ENCODE peak calls at places on chromosomes 12 and 14, in ten cellular contexts. One of them, this sample, is unnamed.

GRCh38 chr12:116484807-116485206 is 74.4 kb upstream of the MAP1LC3B2 start:
- DNase-seq in NCI-H460: no peak
- DNase-seq in astrocyte: no peak
- DNase-seq in RWPE1: no peak
- DNase-seq in EL: peak; percentile 16
- DNase-seq in psoas muscle: no peak
- DNase-seq in stromal cell of bone marrow: no peak
- DNase-seq in esophagus squamous epithelium: no peak
- DNase-seq in iris pigment epithelial cell: peak; percentile 30
- DNase-seq in NCI-H2227 treated with DMSO at 0.1 percent for 48 hours: no peak
- DNase-seq in this sample: no peak

GRCh38 chr14:43803076-43803689 is 703.9 kb downstream of the FSCB start:
- DNase-seq in NCI-H460: no peak
- DNase-seq in astrocyte: no peak
- DNase-seq in RWPE1: no peak
- DNase-seq in EL: no peak
- DNase-seq in psoas muscle: no peak
- DNase-seq in stromal cell of bone marrow: no peak
- DNase-seq in esophagus squamous epithelium: no peak
- DNase-seq in iris pigment epithelial cell: no peak
- DNase-seq in NCI-H2227 treated with DMSO at 0.1 percent for 48 hours: no peak
- DNase-seq in this sample: no peak

GRCh38 chr12:25648460-25648859 is 95.4 kb upstream of the LMNTD1 start:
- DNase-seq in NCI-H460: peak; percentile 46
- DNase-seq in astrocyte: peak; percentile 71
- DNase-seq in RWPE1: peak; percentile 14
- DNase-seq in EL: peak; percentile 87
- DNase-seq in psoas muscle: no peak
- DNase-seq in stromal cell of bone marrow: peak; percentile 46
- DNase-seq in esophagus squamous epithelium: no peak
- DNase-seq in iris pigment epithelial cell: peak; percentile 66
- DNase-seq in NCI-H2227 treated with DMSO at 0.1 percent for 48 hours: no peak
- DNase-seq in this sample: no peak

GRCh38 chr12:59030415-59030814 is 110.1 kb upstream of the LRIG3 start:
- DNase-seq in NCI-H460: no peak
- DNase-seq in astrocyte: no peak
- DNase-seq in RWPE1: no peak
- DNase-seq in EL: no peak
- DNase-seq in psoas muscle: no peak
- DNase-seq in stromal cell of bone marrow: no peak
- DNase-seq in esophagus squamous epithelium: no peak
- DNase-seq in iris pigment epithelial cell: no peak
- DNase-seq in NCI-H2227 treated with DMSO at 0.1 percent for 48 hours: no peak
- DNase-seq in this sample: no peak

GRCh38 chr12:2811791-2812190 is 677 bp upstream of the ITFG2 start:
- DNase-seq in NCI-H460: no peak
- DNase-seq in astrocyte: no peak
- DNase-seq in RWPE1: no peak
- DNase-seq in EL: no peak
- DNase-seq in psoas muscle: no peak
- DNase-seq in stromal cell of bone marrow: no peak
- DNase-seq in esophagus squamous epithelium: no peak
- DNase-seq in iris pigment epithelial cell: no peak
- DNase-seq in NCI-H2227 treated with DMSO at 0.1 percent for 48 hours: no peak
- DNase-seq in this sample: no peak

GRCh38 chr12:109680521-109681030 is 33.0 kb upstream of the FAM222A start:
- DNase-seq in NCI-H460: no peak
- DNase-seq in astrocyte: no peak
- DNase-seq in RWPE1: no peak
- DNase-seq in EL: no peak
- DNase-seq in psoas muscle: no peak
- DNase-seq in stromal cell of bone marrow: no peak
- DNase-seq in esophagus squamous epithelium: no peak
- DNase-seq in iris pigment epithelial cell: no peak
- DNase-seq in NCI-H2227 treated with DMSO at 0.1 percent for 48 hours: peak; percentile 16
- DNase-seq in this sample: no peak

GRCh38 chr14:71143391-71144290 is 236.4 kb downstream of the PCNX1 start:
- DNase-seq in NCI-H460: no peak
- DNase-seq in astrocyte: peak; percentile 94
- DNase-seq in RWPE1: peak; percentile 37
- DNase-seq in EL: peak; percentile 85
- DNase-seq in psoas muscle: no peak
- DNase-seq in stromal cell of bone marrow: no peak
- DNase-seq in esophagus squamous epithelium: no peak
- DNase-seq in iris pigment epithelial cell: peak; percentile 90
- DNase-seq in NCI-H2227 treated with DMSO at 0.1 percent for 48 hours: no peak
- DNase-seq in this sample: no peak

GRCh38 chr12:105812356-105812755 is 326.4 kb downstream of the NUAK1 start:
- DNase-seq in NCI-H460: no peak
- DNase-seq in astrocyte: no peak
- DNase-seq in RWPE1: no peak
- DNase-seq in EL: no peak
- DNase-seq in psoas muscle: no peak
- DNase-seq in stromal cell of bone marrow: no peak
- DNase-seq in esophagus squamous epithelium: no peak
- DNase-seq in iris pigment epithelial cell: no peak
- DNase-seq in NCI-H2227 treated with DMSO at 0.1 percent for 48 hours: no peak
- DNase-seq in this sample: no peak

GRCh38 chr12:115129727-115130126 is 445.8 kb upstream of the TBX3 start:
- DNase-seq in NCI-H460: no peak
- DNase-seq in astrocyte: no peak
- DNase-seq in RWPE1: no peak
- DNase-seq in EL: no peak
- DNase-seq in psoas muscle: no peak
- DNase-seq in stromal cell of bone marrow: no peak
- DNase-seq in esophagus squamous epithelium: no peak
- DNase-seq in iris pigment epithelial cell: peak; percentile 7
- DNase-seq in NCI-H2227 treated with DMSO at 0.1 percent for 48 hours: no peak
- DNase-seq in this sample: no peak

GRCh38 chr12:103399986-103400385 is 95.8 kb downstream of the C12orf42 start:
- DNase-seq in NCI-H460: no peak
- DNase-seq in astrocyte: no peak
- DNase-seq in RWPE1: no peak
- DNase-seq in EL: no peak
- DNase-seq in psoas muscle: no peak
- DNase-seq in stromal cell of bone marrow: no peak
- DNase-seq in esophagus squamous epithelium: no peak
- DNase-seq in iris pigment epithelial cell: no peak
- DNase-seq in NCI-H2227 treated with DMSO at 0.1 percent for 48 hours: no peak
- DNase-seq in this sample: no peak

GRCh38 chr12:69514111-69514510 is 43.9 kb downstream of the FRS2 start:
- DNase-seq in NCI-H460: no peak
- DNase-seq in astrocyte: no peak
- DNase-seq in RWPE1: no peak
- DNase-seq in EL: no peak
- DNase-seq in psoas muscle: no peak
- DNase-seq in stromal cell of bone marrow: no peak
- DNase-seq in esophagus squamous epithelium: no peak
- DNase-seq in iris pigment epithelial cell: no peak
- DNase-seq in NCI-H2227 treated with DMSO at 0.1 percent for 48 hours: no peak
- DNase-seq in this sample: no peak

GRCh38 chr12:58443273-58443980 is 476.9 kb downstream of the LRIG3 start:
- DNase-seq in NCI-H460: peak; percentile 37
- DNase-seq in astrocyte: no peak
- DNase-seq in RWPE1: peak; percentile 13
- DNase-seq in EL: peak; percentile 47
- DNase-seq in psoas muscle: no peak
- DNase-seq in stromal cell of bone marrow: no peak
- DNase-seq in esophagus squamous epithelium: no peak
- DNase-seq in iris pigment epithelial cell: peak; percentile 67
- DNase-seq in NCI-H2227 treated with DMSO at 0.1 percent for 48 hours: no peak
- DNase-seq in this sample: no peak

GRCh38 chr12:108495054-108495453 is 20.0 kb upstream of the FICD start:
- DNase-seq in NCI-H460: peak; percentile 49
- DNase-seq in astrocyte: no peak
- DNase-seq in RWPE1: no peak
- DNase-seq in EL: peak; percentile 39
- DNase-seq in psoas muscle: no peak
- DNase-seq in stromal cell of bone marrow: no peak
- DNase-seq in esophagus squamous epithelium: no peak
- DNase-seq in iris pigment epithelial cell: peak; percentile 43
- DNase-seq in NCI-H2227 treated with DMSO at 0.1 percent for 48 hours: no peak
- DNase-seq in this sample: no peak

GRCh38 chr14:89137514-89138163 is 279.4 kb downstream of the FOXN3 start:
- DNase-seq in NCI-H460: no peak
- DNase-seq in astrocyte: peak; percentile 90
- DNase-seq in RWPE1: peak; percentile 92
- DNase-seq in EL: peak; percentile 98
- DNase-seq in psoas muscle: peak; percentile 64
- DNase-seq in stromal cell of bone marrow: peak; percentile 96
- DNase-seq in esophagus squamous epithelium: peak; percentile 2
- DNase-seq in iris pigment epithelial cell: peak; percentile 88
- DNase-seq in NCI-H2227 treated with DMSO at 0.1 percent for 48 hours: no peak
- DNase-seq in this sample: no peak

GRCh38 chr12:99658950-99659349 is 11.4 kb downstream of the GARIN6 start:
- DNase-seq in NCI-H460: no peak
- DNase-seq in astrocyte: peak; percentile 0
- DNase-seq in RWPE1: no peak
- DNase-seq in EL: no peak
- DNase-seq in psoas muscle: no peak
- DNase-seq in stromal cell of bone marrow: no peak
- DNase-seq in esophagus squamous epithelium: no peak
- DNase-seq in iris pigment epithelial cell: peak; percentile 7
- DNase-seq in NCI-H2227 treated with DMSO at 0.1 percent for 48 hours: peak; percentile 32
- DNase-seq in this sample: no peak

GRCh38 chr14:24398943-24399801 is at the start of gene NYNRIN:
- DNase-seq in NCI-H460: no peak
- DNase-seq in astrocyte: peak; percentile 16
- DNase-seq in RWPE1: no peak
- DNase-seq in EL: peak; percentile 53
- DNase-seq in psoas muscle: peak; percentile 76
- DNase-seq in stromal cell of bone marrow: no peak
- DNase-seq in esophagus squamous epithelium: no peak
- DNase-seq in iris pigment epithelial cell: peak; percentile 13
- DNase-seq in NCI-H2227 treated with DMSO at 0.1 percent for 48 hours: no peak
- DNase-seq in this sample: no peak

This sample was measured in cerebellar nuclear complex.